ENCODE peak calls at places on chromosomes 2 and 18, in nine cellular contexts. One of them, this sample, is unnamed.

GRCh38 chr2:199946836-199947235 is 8.5 kb downstream of the TYW5 start:
- DNase-seq in T-helper 2 cell: no peak
- DNase-seq in RPMI8226: no peak
- DNase-seq in GM19239: no peak
- DNase-seq in naive thymus-derived CD4-positive, alpha-beta T cell: no peak
- DNase-seq in NCI-H2081: no peak
- DNase-seq in activated naive CD4-positive, alpha-beta T cell: no peak
- DNase-seq in GM10248: no peak
- DNase-seq in LHCN-M2: no peak
- DNase-seq in this sample: no peak

GRCh38 chr18:60100805-60101204 is 201.0 kb downstream of the PMAIP1 start:
- DNase-seq in GM19239: no peak
- DNase-seq in GM10248: no peak
- DNase-seq in LHCN-M2: peak
- DNase-seq in T-helper 2 cell: no peak
- DNase-seq in NCI-H2081: no peak
- DNase-seq in activated naive CD4-positive, alpha-beta T cell: no peak
- DNase-seq in naive thymus-derived CD4-positive, alpha-beta T cell: no peak
- DNase-seq in RPMI8226: no peak
- DNase-seq in this sample: no peak

GRCh38 chr2:70123051-70123828 is 36.0 kb downstream of the PCBP1 start:
- DNase-seq in RPMI8226: no peak
- DNase-seq in GM19239: no peak
- DNase-seq in GM10248: no peak
- DNase-seq in T-helper 2 cell: no peak
- DNase-seq in naive thymus-derived CD4-positive, alpha-beta T cell: no peak
- DNase-seq in activated naive CD4-positive, alpha-beta T cell: no peak
- DNase-seq in NCI-H2081: no peak
- DNase-seq in LHCN-M2: peak
- DNase-seq in this sample: no peak

GRCh38 chr18:475202-475624 is 25.3 kb downstream of the COLEC12 start:
- DNase-seq in GM19239: no peak
- DNase-seq in NCI-H2081: no peak
- DNase-seq in naive thymus-derived CD4-positive, alpha-beta T cell: no peak
- DNase-seq in RPMI8226: no peak
- DNase-seq in LHCN-M2: peak
- DNase-seq in activated naive CD4-positive, alpha-beta T cell: no peak
- DNase-seq in T-helper 2 cell: no peak
- DNase-seq in GM10248: no peak
- DNase-seq in this sample: no peak

GRCh38 chr2:216064014-216064630 is 17.5 kb downstream of the PECR start:
- DNase-seq in LHCN-M2: no peak
- DNase-seq in activated naive CD4-positive, alpha-beta T cell: no peak
- DNase-seq in T-helper 2 cell: no peak
- DNase-seq in GM10248: no peak
- DNase-seq in GM19239: no peak
- DNase-seq in RPMI8226: no peak
- DNase-seq in naive thymus-derived CD4-positive, alpha-beta T cell: no peak
- DNase-seq in NCI-H2081: no peak
- DNase-seq in this sample: no peak

GRCh38 chr18:21599585-21600525 is 649 bp downstream of the ESCO1 start:
- DNase-seq in NCI-H2081: peak
- DNase-seq in activated naive CD4-positive, alpha-beta T cell: peak
- DNase-seq in RPMI8226: peak
- DNase-seq in GM19239: peak
- DNase-seq in GM10248: peak
- DNase-seq in LHCN-M2: no peak
- DNase-seq in T-helper 2 cell: peak
- DNase-seq in naive thymus-derived CD4-positive, alpha-beta T cell: peak
- DNase-seq in this sample: peak

GRCh38 chr2:65277791-65278449 is 50.3 kb downstream of the ACTR2 start:
- DNase-seq in GM10248: no peak
- DNase-seq in T-helper 2 cell: no peak
- DNase-seq in LHCN-M2: peak
- DNase-seq in activated naive CD4-positive, alpha-beta T cell: no peak
- DNase-seq in RPMI8226: no peak
- DNase-seq in GM19239: no peak
- DNase-seq in NCI-H2081: no peak
- DNase-seq in naive thymus-derived CD4-positive, alpha-beta T cell: no peak
- DNase-seq in this sample: no peak

GRCh38 chr2:109232909-109233308 is 103.9 kb downstream of the SH3RF3 start:
- DNase-seq in GM19239: no peak
- DNase-seq in GM10248: no peak
- DNase-seq in activated naive CD4-positive, alpha-beta T cell: no peak
- DNase-seq in RPMI8226: no peak
- DNase-seq in T-helper 2 cell: no peak
- DNase-seq in NCI-H2081: no peak
- DNase-seq in LHCN-M2: no peak
- DNase-seq in naive thymus-derived CD4-positive, alpha-beta T cell: no peak
- DNase-seq in this sample: no peak

GRCh38 chr2:100730290-100730868 is 89.6 kb upstream of the NPAS2 start:
- DNase-seq in NCI-H2081: peak
- DNase-seq in naive thymus-derived CD4-positive, alpha-beta T cell: peak
- DNase-seq in LHCN-M2: peak
- DNase-seq in T-helper 2 cell: peak
- DNase-seq in GM19239: no peak
- DNase-seq in GM10248: peak
- DNase-seq in RPMI8226: peak
- DNase-seq in activated naive CD4-positive, alpha-beta T cell: no peak
- DNase-seq in this sample: no peak

GRCh38 chr2:44952806-44953685 is 11.5 kb downstream of the SIX3 start:
- DNase-seq in GM19239: no peak
- DNase-seq in activated naive CD4-positive, alpha-beta T cell: no peak
- DNase-seq in NCI-H2081: no peak
- DNase-seq in LHCN-M2: no peak
- DNase-seq in naive thymus-derived CD4-positive, alpha-beta T cell: no peak
- DNase-seq in GM10248: no peak
- DNase-seq in RPMI8226: no peak
- DNase-seq in T-helper 2 cell: no peak
- DNase-seq in this sample: no peak

GRCh38 chr2:53498210-53498609 is 269.4 kb upstream of the CHAC2 start:
- DNase-seq in naive thymus-derived CD4-positive, alpha-beta T cell: no peak
- DNase-seq in activated naive CD4-positive, alpha-beta T cell: no peak
- DNase-seq in NCI-H2081: no peak
- DNase-seq in GM19239: no peak
- DNase-seq in GM10248: no peak
- DNase-seq in T-helper 2 cell: no peak
- DNase-seq in RPMI8226: no peak
- DNase-seq in LHCN-M2: peak
- DNase-seq in this sample: no peak

GRCh38 chr18:55473078-55473477 is 114.9 kb downstream of the TCF4 start:
- DNase-seq in LHCN-M2: no peak
- DNase-seq in RPMI8226: no peak
- DNase-seq in GM19239: no peak
- DNase-seq in naive thymus-derived CD4-positive, alpha-beta T cell: no peak
- DNase-seq in activated naive CD4-positive, alpha-beta T cell: no peak
- DNase-seq in GM10248: no peak
- DNase-seq in NCI-H2081: no peak
- DNase-seq in T-helper 2 cell: no peak
- DNase-seq in this sample: no peak

GRCh38 chr2:16105178-16105663 is 164.9 kb downstream of the MYCN start:
- DNase-seq in activated naive CD4-positive, alpha-beta T cell: no peak
- DNase-seq in naive thymus-derived CD4-positive, alpha-beta T cell: no peak
- DNase-seq in NCI-H2081: no peak
- DNase-seq in GM19239: no peak
- DNase-seq in GM10248: no peak
- DNase-seq in LHCN-M2: no peak
- DNase-seq in RPMI8226: no peak
- DNase-seq in T-helper 2 cell: no peak
- DNase-seq in this sample: no peak

GRCh38 chr2:27762951-27763906 is 8.3 kb upstream of the MRPL33 start:
- DNase-seq in NCI-H2081: no peak
- DNase-seq in activated naive CD4-positive, alpha-beta T cell: no peak
- DNase-seq in T-helper 2 cell: no peak
- DNase-seq in GM10248: no peak
- DNase-seq in RPMI8226: no peak
- DNase-seq in naive thymus-derived CD4-positive, alpha-beta T cell: no peak
- DNase-seq in LHCN-M2: no peak
- DNase-seq in GM19239: no peak
- DNase-seq in this sample: no peak

GRCh38 chr2:217047209-217047998 is 187.5 kb upstream of the TNP1 start:
- DNase-seq in GM10248: no peak
- DNase-seq in LHCN-M2: no peak
- DNase-seq in RPMI8226: no peak
- DNase-seq in NCI-H2081: no peak
- DNase-seq in naive thymus-derived CD4-positive, alpha-beta T cell: no peak
- DNase-seq in GM19239: no peak
- DNase-seq in activated naive CD4-positive, alpha-beta T cell: no peak
- DNase-seq in T-helper 2 cell: no peak
- DNase-seq in this sample: no peak

GRCh38 chr18:7516505-7517117 is 50.5 kb upstream of the PTPRM start:
- DNase-seq in LHCN-M2: no peak
- DNase-seq in activated naive CD4-positive, alpha-beta T cell: no peak
- DNase-seq in RPMI8226: no peak
- DNase-seq in GM10248: no peak
- DNase-seq in T-helper 2 cell: no peak
- DNase-seq in GM19239: no peak
- DNase-seq in naive thymus-derived CD4-positive, alpha-beta T cell: no peak
- DNase-seq in NCI-H2081: no peak
- DNase-seq in this sample: no peak

GRCh38 chr18:77068890-77069312 is 63.7 kb downstream of the MBP start:
- DNase-seq in GM10248: no peak
- DNase-seq in T-helper 2 cell: no peak
- DNase-seq in RPMI8226: no peak
- DNase-seq in activated naive CD4-positive, alpha-beta T cell: no peak
- DNase-seq in naive thymus-derived CD4-positive, alpha-beta T cell: no peak
- DNase-seq in LHCN-M2: no peak
- DNase-seq in NCI-H2081: no peak
- DNase-seq in GM19239: no peak
- DNase-seq in this sample: no peak

GRCh38 chr2:219551412-219551811 is 7.6 kb downstream of the TMEM198 start:
- DNase-seq in GM10248: no peak
- DNase-seq in NCI-H2081: no peak
- DNase-seq in naive thymus-derived CD4-positive, alpha-beta T cell: no peak
- DNase-seq in RPMI8226: no peak
- DNase-seq in activated naive CD4-positive, alpha-beta T cell: no peak
- DNase-seq in LHCN-M2: peak
- DNase-seq in T-helper 2 cell: no peak
- DNase-seq in GM19239: no peak
- DNase-seq in this sample: no peak

GRCh38 chr2:199197448-199197847 is 260.3 kb downstream of the SATB2 start:
- DNase-seq in T-helper 2 cell: peak
- DNase-seq in GM19239: no peak
- DNase-seq in naive thymus-derived CD4-positive, alpha-beta T cell: no peak
- DNase-seq in LHCN-M2: peak
- DNase-seq in RPMI8226: no peak
- DNase-seq in GM10248: no peak
- DNase-seq in NCI-H2081: no peak
- DNase-seq in activated naive CD4-positive, alpha-beta T cell: no peak
- DNase-seq in this sample: no peak